ENCODE peak calls at places on chromosomes 12 and 14, in four cellular contexts. I is esophagus squamous epithelium, M is stomach, V is GM23248. H is an unnamed sample. For H3K27me3, the result is how much of the 10 kb centered on the place peaks cover.

GRCh38 chr14:104247336-104248202 is 109.2 kb downstream of the KIF26A start:
- DNase-seq in I (no peak), M (peak), V (no peak), H (peak)

GRCh38 chr12:109544955-109545531 is 28.3 kb downstream of the MMAB start:
- DNase-seq in I (no peak), M (no peak), V (peak), H (no peak)

GRCh38 chr12:83818888-83819287 is 1093.7 kb downstream of the SLC6A15 start:
- DNase-seq in I (no peak), M (no peak), V (peak), H (no peak)

GRCh38 chr12:5499566-5500325 is 67.8 kb downstream of the NTF3 start:
- DNase-seq in I (no peak), M (no peak), V (peak), H (no peak)

GRCh38 chr14:77076118-77076631 is 21.9 kb upstream of the CIPC start:
- DNase-seq in I (no peak), M (peak), V (no peak), H (no peak)

GRCh38 chr12:129659927-129660326 is 243.9 kb downstream of the TMEM132D start:
- DNase-seq in I (no peak), M (no peak), V (no peak), H (no peak)

GRCh38 chr12:94047781-94048567 is 100.4 kb upstream of the PLXNC1 start:
- DNase-seq in I (no peak), M (no peak), V (no peak), H (no peak)

GRCh38 chr12:92365333-92365732 is 219.7 kb upstream of the BTG1 start:
- DNase-seq in I (no peak), M (no peak), V (no peak), H (no peak)

GRCh38 chr14:53531151-53531550 is 378.0 kb upstream of the DDHD1 start:
- DNase-seq in I (no peak), M (no peak), V (no peak), H (no peak)

GRCh38 chr12:19946549-19946948 is 421.8 kb upstream of the PDE3A start:
- DNase-seq in I (no peak), M (no peak), V (peak), H (no peak)

GRCh38 chr14:36238666-36239363 is 62.3 kb upstream of the PTCSC3 start:
- DNase-seq in I (no peak), M (no peak), V (peak), H (no peak)

GRCh38 chr12:117273091-117273490 is 82.8 kb upstream of the FBXO21 start:
- DNase-seq in I (no peak), M (no peak), V (no peak), H (no peak)

GRCh38 chr14:31206536-31207286 is 882 bp downstream of the HECTD1 start:
- DNase-seq in I (no peak), M (peak), V (peak), H (peak)

GRCh38 chr14:103997391-103997790 is 55.1 kb upstream of the RD3L start:
- DNase-seq in I (no peak), M (no peak), V (no peak), H (no peak)

GRCh38 chr12:7339675-7340074 is 35.8 kb downstream of the ACSM4 start:
- DNase-seq in I (no peak), M (no peak), V (no peak), H (no peak)

GRCh38 chr14:31275731-31276130 is 68.1 kb upstream of the HECTD1 start:
- DNase-seq in I (no peak), M (no peak), V (no peak), H (no peak)

GRCh38 chr12:54759751-54760150 is 94.6 kb upstream of the MUCL1 start:
- DNase-seq in I (no peak), M (no peak), V (peak), H (peak)

GRCh38 chr14:24095196-24096068 is 1.3 kb downstream of the PCK2 start:
- DNase-seq in I (no peak), M (no peak), V (peak), H (peak)

GRCh38 chr12:69388371-69388770 is 28.8 kb downstream of the YEATS4 start:
- DNase-seq in I (no peak), M (no peak), V (peak), H (no peak)

GRCh38 chr14:90547968-90548367 is 151.1 kb downstream of the CALM1 start:
- DNase-seq in I (no peak), M (no peak), V (no peak), H (no peak)

GRCh38 chr14:105060751-105061427 is 4.3 kb downstream of the GPR132 start:
- DNase-seq in I (no peak), M (peak), V (no peak), H (peak)

GRCh38 chr12:112307219-112308062 is 74.8 kb downstream of the HECTD4 start:
- DNase-seq in I (no peak), M (no peak), V (no peak), H (no peak)

GRCh38 chr14:54653764-54654469 is 87.0 kb downstream of the SAMD4A start:
- DNase-seq in I (no peak), M (no peak), V (peak), H (no peak)

GRCh38 chr12:20572451-20572850 is 122.7 kb upstream of the SLCO1C1 start:
- DNase-seq in I (no peak), M (no peak), V (no peak), H (no peak)

GRCh38 chr14:23727566-23728335 is 91.6 kb downstream of the DHRS2 start:
- DNase-seq in I (no peak), M (no peak), V (peak), H (peak)

GRCh38 chr12:12436831-12437345 is 80.0 kb downstream of the BORCS5 start:
- DNase-seq in I (no peak), M (no peak), V (no peak), H (no peak)

GRCh38 chr12:111597731-111598636 is 1.1 kb downstream of the ATXN2 start:
- DNase-seq in I (no peak), M (peak), V (peak), H (peak)

GRCh38 chr12:54997914-54998507 is 13.4 kb upstream of the TESPA1 start:
- DNase-seq in I (no peak), M (no peak), V (no peak), H (peak)

GRCh38 chr14:54026671-54027070 is 70.0 kb upstream of the BMP4 start:
- DNase-seq in I (no peak), M (no peak), V (no peak), H (no peak)

GRCh38 chr14:104742586-104743455 is 10.1 kb upstream of the SIVA1 start:
- DNase-seq in I (no peak), M (no peak), V (no peak), H (no peak)

GRCh38 chr14:63671987-63672386 is 30.3 kb upstream of the WDR89 start:
- DNase-seq in I (no peak), M (no peak), V (no peak), H (no peak)

DNA sequence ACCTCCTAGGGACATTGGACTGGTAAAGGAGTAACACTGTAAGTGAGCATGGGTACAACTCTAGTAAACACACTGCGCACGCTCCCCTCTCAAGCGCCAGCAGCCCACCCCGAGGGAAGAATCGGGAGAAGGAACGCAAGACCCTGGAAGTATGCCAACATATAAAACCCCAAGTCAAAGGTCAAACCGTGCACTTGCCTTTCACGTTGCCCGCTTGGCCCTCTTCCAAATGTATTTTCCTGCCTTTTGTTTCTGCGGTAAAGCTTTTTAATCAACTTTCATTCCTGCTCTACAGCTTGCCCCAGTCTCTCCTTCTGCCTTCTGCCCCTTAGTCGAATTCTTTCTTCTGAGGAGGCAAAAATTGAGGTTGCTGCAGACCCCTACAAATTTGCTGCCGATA is 17.6 kb upstream of the CHST11 start:
- DNase-seq in I (no peak), M (no peak), V (no peak), H (no peak)
- H3K27me3 ChIP-seq in I (under half), M (under half), V (half or more), H (under half)

GRCh38 chr12:52353766-52354165 is 13.5 kb downstream of the KRT85 start:
- DNase-seq in I (no peak), M (no peak), V (no peak), H (no peak)
- H3K27me3 ChIP-seq in I (half or more), M (under half), V (under half), H (under half)

GRCh38 chr12:64781374-64782029 is 22.3 kb upstream of the GNS start:
- DNase-seq in I (no peak), M (peak), V (no peak), H (peak)

GRCh38 chr12:64780220-64780530 is 21.0 kb upstream of the GNS start:
- DNase-seq in I (no peak), M (no peak), V (no peak), H (no peak)

GRCh38 chr12:64779349-64779974 is 20.3 kb upstream of the GNS start:
- DNase-seq in I (no peak), M (no peak), V (no peak), H (no peak)

GRCh38 chr12:64780531-64781373 is 21.5 kb upstream of the GNS start:
- DNase-seq in I (no peak), M (peak), V (peak), H (peak)

GRCh38 chr12:64782181-64782580 is 23.0 kb upstream of the GNS start:
- DNase-seq in I (no peak), M (no peak), V (no peak), H (no peak)
- H3K27me3 ChIP-seq in I (half or more), M (half or more), V (half or more), H (under half)

DNA sequence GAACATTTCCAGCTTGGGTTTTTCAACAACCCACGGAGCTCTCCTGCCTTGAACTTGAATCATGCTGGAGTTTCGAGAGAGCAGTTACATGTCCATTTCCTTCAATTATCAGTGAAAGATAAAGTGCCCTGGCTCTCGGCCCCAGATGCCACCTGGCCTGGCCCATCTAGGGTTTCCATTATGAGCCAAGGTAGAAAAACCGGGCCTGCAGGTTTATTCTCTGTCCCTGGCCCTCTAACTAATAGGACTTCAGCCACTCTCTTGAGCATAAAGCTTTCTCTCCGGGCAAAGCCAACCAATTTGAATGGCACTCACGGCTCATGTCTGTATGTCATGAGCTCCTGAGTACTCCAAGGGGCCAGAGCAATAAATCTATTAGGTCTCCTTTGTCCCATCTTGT is 392.5 kb downstream of the MED13L start:
- DNase-seq in I (no peak), M (no peak), V (no peak), H (no peak)
- H3K27me3 ChIP-seq in I (under half), M (under half), V (under half), H (under half)

GRCh38 chr12:131104464-131105350 is 151.0 kb downstream of the ADGRD1 start:
- DNase-seq in I (no peak), M (peak), V (peak), H (peak)
- H3K27me3 ChIP-seq in I (under half), M (under half), V (under half), H (under half)

GRCh38 chr12:75047885-75048525 is 161.6 kb downstream of the KCNC2 start:
- DNase-seq in I (no peak), M (no peak), V (no peak), H (no peak)

GRCh38 chr12:75041481-75041880 is 168.2 kb downstream of the KCNC2 start:
- DNase-seq in I (no peak), M (no peak), V (no peak), H (no peak)

DNA sequence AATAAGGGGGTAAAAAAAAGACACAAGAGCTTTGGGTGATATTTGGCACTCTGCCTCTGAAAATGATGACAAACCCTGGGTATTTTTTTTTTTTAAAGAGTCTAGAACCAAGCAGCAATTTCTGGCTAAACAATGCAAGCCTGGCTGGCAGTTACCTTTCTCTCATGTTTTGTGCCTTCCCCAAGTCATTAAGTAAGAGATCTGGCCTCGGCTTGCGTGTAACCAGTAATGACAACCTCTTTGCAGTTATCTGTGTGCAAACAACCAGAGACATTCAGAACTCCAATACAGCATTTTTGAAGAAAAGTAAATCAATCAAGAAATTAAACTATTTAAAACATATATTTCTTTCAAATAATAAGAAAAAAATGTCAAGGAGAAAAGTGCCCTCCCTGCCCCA is 167.5 kb downstream of the KCNC2 start:
- DNase-seq in I (no peak), M (no peak), V (no peak), H (no peak)
- H3K27me3 ChIP-seq in I (under half), M (under half), V (under half), H (under half)

GRCh38 chr14:99120147-99121026 is 151.6 kb downstream of the BCL11B start:
- DNase-seq in I (no peak), M (peak), V (no peak), H (peak)
- H3K27me3 ChIP-seq in I (under half), M (half or more), V (under half), H (under half)

DNA sequence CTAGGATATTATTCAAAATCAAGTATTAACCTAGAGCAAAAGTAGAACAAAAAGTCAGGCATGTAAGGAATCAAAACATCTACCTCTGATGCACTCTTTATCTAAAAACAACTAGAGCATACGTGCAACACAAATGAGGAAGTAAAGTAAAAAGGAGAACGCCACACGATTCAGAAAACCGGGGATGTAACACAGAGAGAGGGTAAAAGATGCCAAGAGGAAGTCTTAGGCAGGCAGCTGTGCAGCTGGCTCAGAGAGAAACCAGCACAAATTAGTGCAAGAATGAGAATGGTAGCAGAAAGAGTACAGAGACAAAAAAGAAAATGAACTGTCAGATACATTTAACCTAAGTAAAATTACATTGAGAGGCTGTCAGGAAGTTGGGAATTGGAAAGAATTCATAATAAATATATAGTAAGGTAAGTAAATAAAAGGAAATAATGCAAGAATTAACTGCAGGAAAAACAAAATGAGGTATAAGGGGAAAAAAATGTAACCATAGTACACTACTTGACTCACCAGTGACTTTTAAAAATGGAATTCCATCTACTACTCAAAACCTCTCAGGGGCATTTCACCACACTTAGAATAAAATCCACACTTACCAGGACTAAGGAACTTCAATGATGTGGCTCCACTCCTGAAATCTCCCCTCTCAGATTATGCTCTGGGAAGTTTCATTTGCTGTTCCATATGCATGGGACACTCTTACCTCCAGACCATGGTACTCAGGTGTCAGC is 17.1 kb downstream of the BCAT1 start:
- DNase-seq in I (no peak), M (no peak), V (peak), H (no peak)
- H3K27me3 ChIP-seq in I (under half), M (under half), V (under half), H (under half)

GRCh38 chr14:22104971-22105641 is 431.5 kb upstream of the OR4E1 start:
- DNase-seq in I (no peak), M (no peak), V (no peak), H (no peak)

GRCh38 chr14:22112004-22112403 is 438.4 kb upstream of the OR4E1 start:
- DNase-seq in I (no peak), M (no peak), V (no peak), H (no peak)

GRCh38 chr14:22107734-22108133 is 434.1 kb upstream of the OR4E1 start:
- DNase-seq in I (no peak), M (no peak), V (no peak), H (no peak)

GRCh38 chr14:22105643-22106042 is 432.0 kb upstream of the OR4E1 start:
- DNase-seq in I (no peak), M (no peak), V (no peak), H (no peak)

GRCh38 chr14:22106700-22107697 is 433.4 kb upstream of the OR4E1 start:
- DNase-seq in I (no peak), M (no peak), V (no peak), H (no peak)
- H3K27me3 ChIP-seq in I (under half), M (under half), V (under half), H (under half)